ENCODE peak calls at places on chromosome 9, in four cellular contexts. V is GM23248, M is HepG2, K is neural progenitor cell. Y is an unnamed sample.

GRCh38 chr9:125694478-125694877 is 12.5 kb downstream of the MAPKAP1 start:
- DNase-seq in V (no peak), M (peak; percentile 74), K (peak; percentile 14), Y (no peak)

GRCh38 chr9:94805585-94805984 is 79.1 kb downstream of the AOPEP start:
- DNase-seq in V (peak; percentile 96), M (no peak), K (no peak), Y (peak; percentile 98)

GRCh38 chr9:130498918-130499698 is 54.3 kb downstream of the ASS1 start:
- DNase-seq in V (no peak), M (peak; percentile 97), K (no peak), Y (no peak)

GRCh38 chr9:132769895-132770774 is 99.9 kb downstream of the GTF3C4 start:
- DNase-seq in V (peak; percentile 81), M (peak; percentile 14), K (peak; percentile 78), Y (peak; percentile 59)

GRCh38 chr9:93183663-93184438 is at the start of gene WNK2:
- DNase-seq in V (peak; percentile 23), M (no peak), K (peak; percentile 77), Y (no peak)

GRCh38 chr9:137759649-137760321 is 117.8 kb upstream of the CACNA1B start:
- DNase-seq in V (no peak), M (no peak), K (peak; percentile 86), Y (no peak)

GRCh38 chr9:111937781-111938426 is 41.3 kb downstream of the UGCG start:
- DNase-seq in V (peak; percentile 63), M (no peak), K (no peak), Y (peak; percentile 70)

GRCh38 chr9:2872941-2873323 is 29.0 kb upstream of the PUM3 start:
- DNase-seq in V (no peak), M (no peak), K (no peak), Y (no peak)

GRCh38 chr9:96398582-96399334 is 15.2 kb upstream of the SLC35D2 start:
- DNase-seq in V (no peak), M (no peak), K (no peak), Y (no peak)

GRCh38 chr9:104895572-104895971 is 32.4 kb downstream of the ABCA1 start:
- DNase-seq in V (peak; percentile 94), M (no peak), K (no peak), Y (peak; percentile 94)

GRCh38 chr9:129174724-129175514 is 3.1 kb downstream of the IER5L start:
- DNase-seq in V (peak; percentile 95), M (peak; percentile 57), K (peak; percentile 79), Y (peak; percentile 91)

GRCh38 chr9:94644543-94644942 is 5.2 kb upstream of the FBP1 start:
- DNase-seq in V (peak; percentile 26), M (no peak), K (no peak), Y (no peak)

GRCh38 chr9:113509463-113509862 is 45.9 kb downstream of the RGS3 start:
- DNase-seq in V (peak; percentile 86), M (no peak), K (no peak), Y (peak; percentile 87)

GRCh38 chr9:134944351-134944802 is 26.7 kb upstream of the FCN1 start:
- DNase-seq in V (peak; percentile 29), M (no peak), K (peak; percentile 92), Y (peak; percentile 14)

GRCh38 chr9:136840877-136841645 is 1.2 kb upstream of the AJM1 start:
- DNase-seq in V (peak; percentile 73), M (peak; percentile 73), K (peak; percentile 51), Y (peak; percentile 58)

GRCh38 chr9:108750656-108751175 is 105.1 kb downstream of the ACTL7B start:
- DNase-seq in V (no peak), M (no peak), K (no peak), Y (no peak)
- H3K4me3 ChIP-seq in V (no peak overlapping the region), M (no peak overlapping the region), K (no peak overlapping the region), Y (no peak overlapping the region)

DNA sequence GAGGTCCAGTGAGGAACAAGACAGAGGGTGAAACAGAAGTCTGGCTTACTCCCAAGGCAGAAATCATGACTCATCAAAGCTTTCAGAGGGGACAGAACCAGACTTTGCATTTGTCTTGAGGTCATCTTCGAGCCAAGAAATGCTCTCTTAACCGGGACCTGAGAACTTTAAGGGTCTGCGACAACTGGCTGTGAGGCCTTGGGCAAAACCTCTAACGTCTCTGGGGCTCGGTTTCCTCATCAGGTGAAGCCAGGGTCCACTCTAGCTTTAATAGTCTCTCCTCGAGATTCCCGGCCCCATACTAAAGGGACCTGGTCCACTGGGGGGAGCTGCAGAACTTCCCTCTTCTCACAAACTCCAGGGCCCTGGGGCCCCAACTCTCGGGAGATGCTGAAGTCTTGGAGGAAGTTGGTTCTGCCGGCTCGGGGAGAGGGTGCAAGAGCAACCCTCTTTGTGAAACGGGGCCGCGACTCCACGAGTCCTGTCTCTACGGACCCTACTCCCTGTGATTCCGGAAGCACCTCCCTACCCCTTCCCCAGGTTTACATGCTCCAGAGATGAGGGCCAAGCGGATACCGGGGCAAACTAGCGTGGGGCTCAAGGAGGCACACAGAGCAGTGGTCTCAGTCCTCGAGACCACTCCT is 2.6 kb downstream of the GLIS3 start:
- DNase-seq in V (peak; percentile 94), M (peak; percentile 57), K (peak; percentile 74), Y (peak; percentile 91)
- TF ChIP-seq EZH2 in V (no peak), M (no peak), K (no peak), Y (no peak)

DNA sequence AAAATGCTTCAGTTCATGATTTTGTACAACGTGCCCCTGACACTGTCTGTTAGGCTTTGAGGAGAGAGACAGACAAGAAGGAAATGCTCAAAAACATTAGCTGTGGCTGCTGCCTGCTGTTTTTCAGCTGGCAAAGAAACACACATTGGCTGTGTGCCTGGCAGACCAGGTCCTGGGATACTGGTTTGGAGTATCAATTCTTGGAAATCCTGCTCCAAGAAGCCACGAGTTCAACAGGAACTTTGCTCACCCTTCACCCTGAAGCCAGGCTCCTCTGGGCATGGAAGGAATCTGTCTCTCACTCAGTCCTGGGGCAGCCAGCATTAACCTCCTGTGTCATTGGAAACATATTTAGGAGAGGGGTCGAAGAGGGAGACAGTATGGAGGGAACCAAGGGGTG is 245.5 kb downstream of the AUH start:
- DNase-seq in V (no peak), M (no peak), K (no peak), Y (no peak)
- H2AFZ ChIP-seq in V (no peak overlapping the region), M (no peak overlapping the region), K (no peak overlapping the region), Y (no peak overlapping the region)

GRCh38 chr9:121207371-121207940 is 5.8 kb upstream of the RAB14 start:
- DNase-seq in V (no peak), M (no peak), K (no peak), Y (no peak)
- H3K4me3 ChIP-seq in V (no peak overlapping the region), M (no peak overlapping the region), K (no peak overlapping the region), Y (no peak overlapping the region)

GRCh38 chr9:70412678-70413426 is 1.6 kb downstream of the KLF9 start:
- DNase-seq in V (peak; percentile 85), M (peak; percentile 37), K (peak; percentile 52), Y (peak; percentile 81)
- TF ChIP-seq EZH2 in V (no peak), M (no peak), K (peak; percentile 95), Y (no peak)

Y was measured in fibroblast of lung.